ENCODE peak calls at places on chromosome 1, in five cellular contexts. Y is RWPE1, D is ureter, Z is iPS DF 19.7, O is lower lobe of right lung. E is an unnamed sample.

GRCh38 chr1:193104906-193105820 is at the start of gene GLRX2:
- DNase-seq in O (peak; percentile 91), Z (no peak), D (peak; percentile 88), Y (peak; percentile 93), E (peak; percentile 75)

GRCh38 chr1:41144285-41144684 is 97.8 kb downstream of the SCMH1 start:
- DNase-seq in Y (no peak), O (no peak), Z (no peak), D (no peak), E (no peak)

GRCh38 chr1:82818596-82818995 is 1017.9 kb downstream of the ADGRL2 start:
- DNase-seq in O (no peak), Y (no peak), Z (no peak), D (no peak), E (no peak)

GRCh38 chr1:116334868-116335649 is 38.0 kb upstream of the ATP1A1 start:
- DNase-seq in D (no peak), Z (peak; percentile 23), Y (no peak), O (no peak), E (peak; percentile 54)

GRCh38 chr1:224090116-224090515 is 23.8 kb upstream of the FBXO28 start:
- DNase-seq in O (no peak), Y (no peak), Z (no peak), D (no peak), E (no peak)

GRCh38 chr1:97764991-97765390 is 155.8 kb downstream of the DPYD start:
- DNase-seq in O (no peak), D (no peak), Z (no peak), Y (no peak), E (no peak)

GRCh38 chr1:156480015-156480368 is 20.6 kb downstream of the MEF2D start:
- DNase-seq in D (no peak), Y (no peak), Z (no peak), O (no peak), E (no peak)

GRCh38 chr1:11692899-11693590 is 1.5 kb downstream of the DRAXIN start:
- DNase-seq in Y (peak; percentile 91), D (no peak), O (no peak), Z (no peak), E (no peak)

GRCh38 chr1:52814465-52814864 is 28.1 kb upstream of the ZYG11A start:
- DNase-seq in D (no peak), Z (no peak), O (no peak), Y (no peak), E (no peak)

E was measured in OCI-LY7.